ENCODE peak calls at places on chromosomes 12 and 14, in six cellular contexts. One of them, this sample, is unnamed.

GRCh38 chr12:47901285-47902093 is 3.3 kb downstream of the VDR start:
- DNase-seq in NCI-H748 treated with DMSO at 0.1 percent for 48 hours: no peak
- DNase-seq in lower leg skin: peak
- DNase-seq in CD4-positive, alpha-beta memory T cell: no peak
- DNase-seq in stimulated activated CD4-positive, alpha-beta T cell treated with anti-CD3 and anti-CD28 coated beads, Interleukin-1b, Interleukin-23, amount 100 ng/mL, for 24 hours: no peak
- DNase-seq in anterior cingulate cortex: no peak
- DNase-seq in this sample: no peak

GRCh38 chr12:48775991-48776649 is 12.8 kb downstream of the ADCY6 start:
- DNase-seq in NCI-H748 treated with DMSO at 0.1 percent for 48 hours: no peak
- DNase-seq in lower leg skin: no peak
- DNase-seq in CD4-positive, alpha-beta memory T cell: no peak
- DNase-seq in stimulated activated CD4-positive, alpha-beta T cell treated with anti-CD3 and anti-CD28 coated beads, Interleukin-1b, Interleukin-23, amount 100 ng/mL, for 24 hours: no peak
- DNase-seq in anterior cingulate cortex: no peak
- DNase-seq in this sample: no peak

GRCh38 chr12:104248444-104248843 is 32.9 kb downstream of the TXNRD1 start:
- DNase-seq in NCI-H748 treated with DMSO at 0.1 percent for 48 hours: no peak
- DNase-seq in lower leg skin: no peak
- DNase-seq in CD4-positive, alpha-beta memory T cell: no peak
- DNase-seq in stimulated activated CD4-positive, alpha-beta T cell treated with anti-CD3 and anti-CD28 coated beads, Interleukin-1b, Interleukin-23, amount 100 ng/mL, for 24 hours: no peak
- DNase-seq in anterior cingulate cortex: no peak
- DNase-seq in this sample: no peak

GRCh38 chr12:122012184-122012583 is 9.5 kb upstream of the BCL7A start:
- DNase-seq in NCI-H748 treated with DMSO at 0.1 percent for 48 hours: no peak
- DNase-seq in lower leg skin: no peak
- DNase-seq in CD4-positive, alpha-beta memory T cell: no peak
- DNase-seq in stimulated activated CD4-positive, alpha-beta T cell treated with anti-CD3 and anti-CD28 coated beads, Interleukin-1b, Interleukin-23, amount 100 ng/mL, for 24 hours: no peak
- DNase-seq in anterior cingulate cortex: no peak
- DNase-seq in this sample: no peak

GRCh38 chr12:52172956-52173355 is 18.9 kb downstream of the KRT80 start:
- DNase-seq in NCI-H748 treated with DMSO at 0.1 percent for 48 hours: no peak
- DNase-seq in lower leg skin: no peak
- DNase-seq in CD4-positive, alpha-beta memory T cell: no peak
- DNase-seq in stimulated activated CD4-positive, alpha-beta T cell treated with anti-CD3 and anti-CD28 coated beads, Interleukin-1b, Interleukin-23, amount 100 ng/mL, for 24 hours: no peak
- DNase-seq in anterior cingulate cortex: no peak
- DNase-seq in this sample: no peak

GRCh38 chr14:70100071-70100470 is 88.7 kb downstream of the SLC8A3 start:
- DNase-seq in NCI-H748 treated with DMSO at 0.1 percent for 48 hours: no peak
- DNase-seq in lower leg skin: no peak
- DNase-seq in CD4-positive, alpha-beta memory T cell: no peak
- DNase-seq in stimulated activated CD4-positive, alpha-beta T cell treated with anti-CD3 and anti-CD28 coated beads, Interleukin-1b, Interleukin-23, amount 100 ng/mL, for 24 hours: no peak
- DNase-seq in anterior cingulate cortex: no peak
- DNase-seq in this sample: no peak

GRCh38 chr14:103015426-103015825 is 41.9 kb downstream of the CDC42BPB start:
- DNase-seq in NCI-H748 treated with DMSO at 0.1 percent for 48 hours: no peak
- DNase-seq in lower leg skin: no peak
- DNase-seq in CD4-positive, alpha-beta memory T cell: no peak
- DNase-seq in stimulated activated CD4-positive, alpha-beta T cell treated with anti-CD3 and anti-CD28 coated beads, Interleukin-1b, Interleukin-23, amount 100 ng/mL, for 24 hours: no peak
- DNase-seq in anterior cingulate cortex: no peak
- DNase-seq in this sample: no peak

GRCh38 chr12:110047297-110047940 is 903 bp downstream of the C12orf76 start:
- DNase-seq in NCI-H748 treated with DMSO at 0.1 percent for 48 hours: no peak
- DNase-seq in lower leg skin: no peak
- DNase-seq in CD4-positive, alpha-beta memory T cell: no peak
- DNase-seq in stimulated activated CD4-positive, alpha-beta T cell treated with anti-CD3 and anti-CD28 coated beads, Interleukin-1b, Interleukin-23, amount 100 ng/mL, for 24 hours: no peak
- DNase-seq in anterior cingulate cortex: no peak
- DNase-seq in this sample: no peak

GRCh38 chr14:86505808-86506207 is 975.9 kb downstream of the FLRT2 start:
- DNase-seq in NCI-H748 treated with DMSO at 0.1 percent for 48 hours: no peak
- DNase-seq in lower leg skin: no peak
- DNase-seq in CD4-positive, alpha-beta memory T cell: no peak
- DNase-seq in stimulated activated CD4-positive, alpha-beta T cell treated with anti-CD3 and anti-CD28 coated beads, Interleukin-1b, Interleukin-23, amount 100 ng/mL, for 24 hours: no peak
- DNase-seq in anterior cingulate cortex: no peak
- DNase-seq in this sample: no peak

GRCh38 chr12:57793920-57794319 is 11.3 kb downstream of the TSFM start:
- DNase-seq in NCI-H748 treated with DMSO at 0.1 percent for 48 hours: no peak
- DNase-seq in lower leg skin: no peak
- DNase-seq in CD4-positive, alpha-beta memory T cell: no peak
- DNase-seq in stimulated activated CD4-positive, alpha-beta T cell treated with anti-CD3 and anti-CD28 coated beads, Interleukin-1b, Interleukin-23, amount 100 ng/mL, for 24 hours: no peak
- DNase-seq in anterior cingulate cortex: no peak
- DNase-seq in this sample: no peak

GRCh38 chr14:85214471-85214870 is 315.5 kb upstream of the FLRT2 start:
- DNase-seq in NCI-H748 treated with DMSO at 0.1 percent for 48 hours: no peak
- DNase-seq in lower leg skin: no peak
- DNase-seq in CD4-positive, alpha-beta memory T cell: no peak
- DNase-seq in stimulated activated CD4-positive, alpha-beta T cell treated with anti-CD3 and anti-CD28 coated beads, Interleukin-1b, Interleukin-23, amount 100 ng/mL, for 24 hours: no peak
- DNase-seq in anterior cingulate cortex: no peak
- DNase-seq in this sample: no peak

GRCh38 chr12:2691340-2692111 is 103.2 kb upstream of the FKBP4 start:
- DNase-seq in NCI-H748 treated with DMSO at 0.1 percent for 48 hours: no peak
- DNase-seq in lower leg skin: peak
- DNase-seq in CD4-positive, alpha-beta memory T cell: peak
- DNase-seq in stimulated activated CD4-positive, alpha-beta T cell treated with anti-CD3 and anti-CD28 coated beads, Interleukin-1b, Interleukin-23, amount 100 ng/mL, for 24 hours: peak
- DNase-seq in anterior cingulate cortex: no peak
- DNase-seq in this sample: peak

GRCh38 chr14:64572721-64573508 is 23.2 kb downstream of the PPP1R36 start:
- DNase-seq in NCI-H748 treated with DMSO at 0.1 percent for 48 hours: no peak
- DNase-seq in lower leg skin: no peak
- DNase-seq in CD4-positive, alpha-beta memory T cell: no peak
- DNase-seq in stimulated activated CD4-positive, alpha-beta T cell treated with anti-CD3 and anti-CD28 coated beads, Interleukin-1b, Interleukin-23, amount 100 ng/mL, for 24 hours: no peak
- DNase-seq in anterior cingulate cortex: no peak
- DNase-seq in this sample: no peak